ENCODE peak calls at places on chromosomes 12 and 14, in seven cellular contexts. One of them, this sample, is unnamed.

GRCh38 chr12:48901278-48901677 is 24.0 kb downstream of the FKBP11 start:
- DNase-seq in GM13976: peak; percentile 67
- DNase-seq in tibial nerve: no peak
- DNase-seq in fibroblast of the aortic adventitia: peak; percentile 31
- DNase-seq in transverse colon: no peak
- DNase-seq in type B pancreatic cell: no peak
- DNase-seq in activated CD8-positive, alpha-beta T cell treated with anti-CD3 and anti-CD28 coated beads for 36 hours: no peak
- DNase-seq in this sample: no peak

GRCh38 chr14:106107703-106108102 is 581.3 kb downstream of the TMEM121 start:
- DNase-seq in activated CD8-positive, alpha-beta T cell treated with anti-CD3 and anti-CD28 coated beads for 36 hours: no peak
- DNase-seq in fibroblast of the aortic adventitia: no peak
- DNase-seq in tibial nerve: no peak
- DNase-seq in transverse colon: no peak
- DNase-seq in type B pancreatic cell: no peak
- DNase-seq in GM13976: no peak
- DNase-seq in this sample: no peak

GRCh38 chr14:64935508-64935907 is 7.0 kb downstream of the GPX2 start:
- DNase-seq in tibial nerve: no peak
- DNase-seq in activated CD8-positive, alpha-beta T cell treated with anti-CD3 and anti-CD28 coated beads for 36 hours: no peak
- DNase-seq in fibroblast of the aortic adventitia: no peak
- DNase-seq in type B pancreatic cell: no peak
- DNase-seq in GM13976: no peak
- DNase-seq in transverse colon: no peak
- DNase-seq in this sample: no peak

GRCh38 chr12:75816892-75817291 is 214.7 kb downstream of the PHLDA1 start:
- DNase-seq in tibial nerve: no peak
- DNase-seq in activated CD8-positive, alpha-beta T cell treated with anti-CD3 and anti-CD28 coated beads for 36 hours: no peak
- DNase-seq in GM13976: no peak
- DNase-seq in transverse colon: no peak
- DNase-seq in type B pancreatic cell: no peak
- DNase-seq in fibroblast of the aortic adventitia: peak; percentile 74
- DNase-seq in this sample: peak; percentile 61

GRCh38 chr12:94458882-94459772 is 540 bp downstream of the CEP83 start:
- DNase-seq in tibial nerve: no peak
- DNase-seq in fibroblast of the aortic adventitia: peak; percentile 54
- DNase-seq in activated CD8-positive, alpha-beta T cell treated with anti-CD3 and anti-CD28 coated beads for 36 hours: peak; percentile 6
- DNase-seq in transverse colon: no peak
- DNase-seq in type B pancreatic cell: peak; percentile 69
- DNase-seq in GM13976: peak; percentile 32
- DNase-seq in this sample: peak; percentile 18

GRCh38 chr14:68733086-68733621 is 59.7 kb downstream of the ZFP36L1 start:
- DNase-seq in type B pancreatic cell: no peak
- DNase-seq in fibroblast of the aortic adventitia: no peak
- DNase-seq in transverse colon: no peak
- DNase-seq in tibial nerve: no peak
- DNase-seq in GM13976: peak; percentile 78
- DNase-seq in activated CD8-positive, alpha-beta T cell treated with anti-CD3 and anti-CD28 coated beads for 36 hours: peak; percentile 60
- DNase-seq in this sample: peak; percentile 30

GRCh38 chr14:26286066-26286791 is 311.6 kb downstream of the NOVA1 start:
- DNase-seq in transverse colon: no peak
- DNase-seq in type B pancreatic cell: no peak
- DNase-seq in tibial nerve: no peak
- DNase-seq in activated CD8-positive, alpha-beta T cell treated with anti-CD3 and anti-CD28 coated beads for 36 hours: no peak
- DNase-seq in GM13976: no peak
- DNase-seq in fibroblast of the aortic adventitia: peak; percentile 62
- DNase-seq in this sample: peak; percentile 19

GRCh38 chr12:12788131-12788530 is 2.7 kb downstream of the APOLD1 start:
- DNase-seq in fibroblast of the aortic adventitia: peak; percentile 35
- DNase-seq in type B pancreatic cell: no peak
- DNase-seq in GM13976: no peak
- DNase-seq in transverse colon: no peak
- DNase-seq in activated CD8-positive, alpha-beta T cell treated with anti-CD3 and anti-CD28 coated beads for 36 hours: no peak
- DNase-seq in tibial nerve: no peak
- DNase-seq in this sample: no peak

GRCh38 chr12:125860672-125861288 is 795.5 kb downstream of the AACS start:
- DNase-seq in tibial nerve: no peak
- DNase-seq in fibroblast of the aortic adventitia: no peak
- DNase-seq in activated CD8-positive, alpha-beta T cell treated with anti-CD3 and anti-CD28 coated beads for 36 hours: no peak
- DNase-seq in transverse colon: no peak
- DNase-seq in type B pancreatic cell: no peak
- DNase-seq in GM13976: no peak
- DNase-seq in this sample: no peak

GRCh38 chr14:52119030-52119429 is 50.2 kb upstream of the NID2 start:
- DNase-seq in GM13976: no peak
- DNase-seq in fibroblast of the aortic adventitia: no peak
- DNase-seq in tibial nerve: peak; percentile 35
- DNase-seq in type B pancreatic cell: no peak
- DNase-seq in transverse colon: no peak
- DNase-seq in activated CD8-positive, alpha-beta T cell treated with anti-CD3 and anti-CD28 coated beads for 36 hours: no peak
- DNase-seq in this sample: no peak

GRCh38 chr14:22886500-22887259 is 3.7 kb downstream of the REM2 start:
- DNase-seq in tibial nerve: peak; percentile 51
- DNase-seq in type B pancreatic cell: peak; percentile 79
- DNase-seq in fibroblast of the aortic adventitia: peak; percentile 41
- DNase-seq in activated CD8-positive, alpha-beta T cell treated with anti-CD3 and anti-CD28 coated beads for 36 hours: peak; percentile 81
- DNase-seq in GM13976: peak; percentile 92
- DNase-seq in transverse colon: peak; percentile 87
- DNase-seq in this sample: peak; percentile 69
- TF ChIP-seq CTCF in tibial nerve: peak; percentile 5
- TF ChIP-seq CTCF in type B pancreatic cell: peak; percentile 41
- TF ChIP-seq CTCF in fibroblast of the aortic adventitia: peak; percentile 0
- TF ChIP-seq CTCF in activated CD8-positive, alpha-beta T cell treated with anti-CD3 and anti-CD28 coated beads for 36 hours: peak; percentile 35
- TF ChIP-seq CTCF in GM13976: peak; percentile 36
- TF ChIP-seq CTCF in transverse colon: no peak
- TF ChIP-seq CTCF in this sample: peak; percentile 7

GRCh38 chr14:58401587-58401986 is 5.9 kb downstream of the TOMM20L start:
- DNase-seq in type B pancreatic cell: no peak
- DNase-seq in tibial nerve: no peak
- DNase-seq in fibroblast of the aortic adventitia: no peak
- DNase-seq in GM13976: no peak
- DNase-seq in activated CD8-positive, alpha-beta T cell treated with anti-CD3 and anti-CD28 coated beads for 36 hours: no peak
- DNase-seq in transverse colon: no peak
- DNase-seq in this sample: no peak
- TF ChIP-seq CTCF in type B pancreatic cell: no peak
- TF ChIP-seq CTCF in tibial nerve: no peak
- TF ChIP-seq CTCF in fibroblast of the aortic adventitia: no peak
- TF ChIP-seq CTCF in GM13976: no peak
- TF ChIP-seq CTCF in activated CD8-positive, alpha-beta T cell treated with anti-CD3 and anti-CD28 coated beads for 36 hours: no peak
- TF ChIP-seq CTCF in transverse colon: no peak
- TF ChIP-seq CTCF in this sample: no peak

DNA sequence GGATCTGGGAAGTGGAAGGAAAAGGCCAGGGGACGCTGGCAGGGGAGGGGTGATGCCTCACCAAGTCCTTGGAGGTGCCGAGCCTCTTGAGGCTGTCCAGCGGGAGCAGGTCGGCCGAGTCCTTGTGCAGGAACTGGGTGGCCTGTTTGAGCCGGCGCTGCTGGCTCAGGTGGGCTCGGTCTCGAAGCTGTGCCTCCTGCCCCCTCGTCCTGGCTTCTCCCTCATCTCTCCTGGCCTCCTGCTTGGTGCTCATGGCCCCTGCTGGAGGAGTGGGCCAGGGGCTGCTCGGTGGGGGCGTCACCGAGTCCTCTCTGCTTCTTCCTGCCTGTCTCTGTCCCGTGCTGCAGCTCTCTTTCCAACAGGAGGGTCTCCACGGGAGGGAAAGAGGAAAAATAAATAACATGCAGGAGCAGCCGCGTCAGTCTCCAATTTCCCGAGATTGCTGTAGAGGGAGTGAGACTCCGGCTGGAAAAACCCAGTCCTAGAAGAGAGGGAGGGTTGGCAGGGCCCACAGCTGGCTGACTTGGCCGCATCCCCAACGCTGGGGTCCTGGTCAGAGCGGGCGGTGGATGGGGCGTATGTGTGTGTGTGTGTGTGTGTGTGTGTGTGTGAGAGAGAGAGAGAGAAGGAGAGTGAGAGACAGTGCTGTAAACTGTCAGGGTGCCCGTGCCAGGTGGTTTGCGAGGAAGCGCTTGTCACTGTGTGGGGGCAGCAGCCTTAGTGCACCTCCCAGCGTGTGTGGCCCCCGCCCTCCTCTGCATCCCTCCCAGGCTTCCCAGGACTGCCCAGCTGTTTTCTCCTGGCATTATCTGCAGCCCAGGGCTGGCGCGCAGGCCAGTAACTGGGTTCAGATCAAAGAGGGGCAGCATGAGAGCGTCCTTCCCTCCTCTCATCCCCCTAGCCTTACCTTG is at the start of gene NRIP2:
- DNase-seq in tibial nerve: no peak
- DNase-seq in activated CD8-positive, alpha-beta T cell treated with anti-CD3 and anti-CD28 coated beads for 36 hours: no peak
- DNase-seq in type B pancreatic cell: no peak
- DNase-seq in transverse colon: no peak
- DNase-seq in GM13976: no peak
- DNase-seq in fibroblast of the aortic adventitia: peak; percentile 65
- DNase-seq in this sample: peak; percentile 76
- TF ChIP-seq CTCF in tibial nerve: peak; percentile 25
- TF ChIP-seq CTCF in activated CD8-positive, alpha-beta T cell treated with anti-CD3 and anti-CD28 coated beads for 36 hours: no peak
- TF ChIP-seq CTCF in type B pancreatic cell: no peak
- TF ChIP-seq CTCF in transverse colon: no peak
- TF ChIP-seq CTCF in GM13976: no peak
- TF ChIP-seq CTCF in fibroblast of the aortic adventitia: peak; percentile 29
- TF ChIP-seq CTCF in this sample: peak; percentile 22

GRCh38 chr12:58176296-58176869 is 235.0 kb downstream of the ATP23 start:
- DNase-seq in GM13976: peak; percentile 4
- DNase-seq in transverse colon: peak; percentile 43
- DNase-seq in activated CD8-positive, alpha-beta T cell treated with anti-CD3 and anti-CD28 coated beads for 36 hours: peak; percentile 57
- DNase-seq in type B pancreatic cell: no peak
- DNase-seq in tibial nerve: no peak
- DNase-seq in fibroblast of the aortic adventitia: peak; percentile 5
- DNase-seq in this sample: peak; percentile 52
- TF ChIP-seq CTCF in GM13976: peak; percentile 10
- TF ChIP-seq CTCF in transverse colon: no peak
- TF ChIP-seq CTCF in activated CD8-positive, alpha-beta T cell treated with anti-CD3 and anti-CD28 coated beads for 36 hours: peak; percentile 52
- TF ChIP-seq CTCF in type B pancreatic cell: peak; percentile 76
- TF ChIP-seq CTCF in tibial nerve: no peak
- TF ChIP-seq CTCF in fibroblast of the aortic adventitia: peak; percentile 32
- TF ChIP-seq CTCF in this sample: peak; percentile 64

GRCh38 chr14:32059702-32060101 is 17.4 kb upstream of the ARHGAP5 start:
- DNase-seq in type B pancreatic cell: no peak
- DNase-seq in tibial nerve: no peak
- DNase-seq in fibroblast of the aortic adventitia: no peak
- DNase-seq in GM13976: no peak
- DNase-seq in activated CD8-positive, alpha-beta T cell treated with anti-CD3 and anti-CD28 coated beads for 36 hours: no peak
- DNase-seq in transverse colon: no peak
- DNase-seq in this sample: no peak
- TF ChIP-seq CTCF in type B pancreatic cell: no peak
- TF ChIP-seq CTCF in tibial nerve: no peak
- TF ChIP-seq CTCF in fibroblast of the aortic adventitia: no peak
- TF ChIP-seq CTCF in GM13976: no peak
- TF ChIP-seq CTCF in activated CD8-positive, alpha-beta T cell treated with anti-CD3 and anti-CD28 coated beads for 36 hours: no peak
- TF ChIP-seq CTCF in transverse colon: no peak
- TF ChIP-seq CTCF in this sample: no peak

GRCh38 chr14:62159314-62159713 is 397.1 kb downstream of the SNAPC1 start:
- DNase-seq in fibroblast of the aortic adventitia: no peak
- DNase-seq in activated CD8-positive, alpha-beta T cell treated with anti-CD3 and anti-CD28 coated beads for 36 hours: no peak
- DNase-seq in tibial nerve: no peak
- DNase-seq in type B pancreatic cell: no peak
- DNase-seq in GM13976: no peak
- DNase-seq in transverse colon: no peak
- DNase-seq in this sample: no peak

GRCh38 chr14:62168564-62169155 is 406.4 kb downstream of the SNAPC1 start:
- DNase-seq in GM13976: no peak
- DNase-seq in transverse colon: no peak
- DNase-seq in activated CD8-positive, alpha-beta T cell treated with anti-CD3 and anti-CD28 coated beads for 36 hours: no peak
- DNase-seq in type B pancreatic cell: no peak
- DNase-seq in fibroblast of the aortic adventitia: peak; percentile 9
- DNase-seq in tibial nerve: no peak
- DNase-seq in this sample: no peak

GRCh38 chr14:62158779-62159178 is 396.6 kb downstream of the SNAPC1 start:
- DNase-seq in tibial nerve: no peak
- DNase-seq in fibroblast of the aortic adventitia: no peak
- DNase-seq in GM13976: no peak
- DNase-seq in transverse colon: no peak
- DNase-seq in activated CD8-positive, alpha-beta T cell treated with anti-CD3 and anti-CD28 coated beads for 36 hours: no peak
- DNase-seq in type B pancreatic cell: no peak
- DNase-seq in this sample: no peak

DNA sequence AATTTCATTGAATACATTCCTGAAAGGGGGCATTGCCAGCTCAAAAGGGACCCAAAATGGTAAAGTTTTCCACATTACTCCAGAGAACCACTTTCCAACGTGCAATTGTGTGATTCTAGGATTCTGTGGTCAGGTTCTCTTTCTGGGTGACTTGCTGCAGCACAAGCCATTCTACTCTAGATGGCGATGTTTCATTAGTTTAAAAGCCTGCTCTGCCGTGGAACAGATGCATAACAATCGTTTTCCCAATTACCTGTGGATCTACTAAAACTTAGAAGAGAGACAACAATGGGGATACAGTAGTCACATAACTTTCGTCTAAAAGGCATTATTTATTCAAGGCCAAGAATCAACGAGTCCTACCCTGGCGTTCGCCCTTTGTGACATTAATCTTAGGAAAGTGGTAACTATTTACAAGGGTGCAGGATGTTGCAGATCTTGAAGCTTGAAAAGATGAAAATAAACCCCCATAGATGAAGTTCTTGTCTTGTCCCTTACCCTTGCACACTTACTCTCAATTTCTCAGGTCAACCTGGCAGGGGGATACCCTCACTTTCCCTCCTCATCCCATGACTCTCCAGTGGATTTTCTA is 400.9 kb downstream of the SNAPC1 start:
- DNase-seq in fibroblast of the aortic adventitia: peak; percentile 65
- DNase-seq in GM13976: peak; percentile 43
- DNase-seq in type B pancreatic cell: no peak
- DNase-seq in activated CD8-positive, alpha-beta T cell treated with anti-CD3 and anti-CD28 coated beads for 36 hours: peak; percentile 5
- DNase-seq in tibial nerve: no peak
- DNase-seq in transverse colon: no peak
- DNase-seq in this sample: peak; percentile 47
- TF ChIP-seq CTCF in fibroblast of the aortic adventitia: peak; percentile 91
- TF ChIP-seq CTCF in GM13976: peak; percentile 67
- TF ChIP-seq CTCF in type B pancreatic cell: peak; percentile 91
- TF ChIP-seq CTCF in activated CD8-positive, alpha-beta T cell treated with anti-CD3 and anti-CD28 coated beads for 36 hours: peak; percentile 74
- TF ChIP-seq CTCF in tibial nerve: peak; percentile 53
- TF ChIP-seq CTCF in transverse colon: peak; percentile 42
- TF ChIP-seq CTCF in this sample: peak; percentile 80

DNA sequence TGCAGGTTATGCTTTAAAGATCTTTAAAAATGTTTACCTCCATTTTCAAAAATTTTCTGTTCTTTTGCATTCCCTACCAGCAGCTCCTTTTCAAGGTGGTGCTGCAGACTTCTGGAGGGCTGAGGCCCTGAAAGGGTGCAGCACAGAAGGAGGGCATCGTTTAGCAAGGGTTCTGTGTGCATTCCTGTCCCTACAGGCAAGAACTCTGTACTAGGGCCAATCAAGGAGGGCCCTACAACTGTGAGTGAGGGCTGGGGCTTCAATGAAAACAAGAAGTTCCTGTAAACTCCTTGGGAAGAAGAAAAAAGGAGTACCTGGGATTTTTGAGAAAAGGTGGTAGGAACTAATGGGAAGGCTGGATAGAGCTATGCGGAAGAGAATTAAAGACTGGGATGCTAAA is 50.7 kb upstream of the CSRP2 start:
- DNase-seq in GM13976: no peak
- DNase-seq in activated CD8-positive, alpha-beta T cell treated with anti-CD3 and anti-CD28 coated beads for 36 hours: no peak
- DNase-seq in type B pancreatic cell: no peak
- DNase-seq in transverse colon: no peak
- DNase-seq in tibial nerve: no peak
- DNase-seq in fibroblast of the aortic adventitia: no peak
- DNase-seq in this sample: no peak
- TF ChIP-seq CTCF in GM13976: no peak
- TF ChIP-seq CTCF in activated CD8-positive, alpha-beta T cell treated with anti-CD3 and anti-CD28 coated beads for 36 hours: no peak
- TF ChIP-seq CTCF in type B pancreatic cell: no peak
- TF ChIP-seq CTCF in transverse colon: no peak
- TF ChIP-seq CTCF in tibial nerve: no peak
- TF ChIP-seq CTCF in fibroblast of the aortic adventitia: no peak
- TF ChIP-seq CTCF in this sample: no peak